ENCODE peak calls at places on chromosomes 5 and 9, in seven cellular contexts. F is mesendoderm, S is heart right ventricle, T is A549, V is left ventricle myocardium inferior, H is adrenal gland, G is right lobe of liver. W is an unnamed sample.
A peak's percentile ranks its signal among the peaks of the same experiment; 100 is the strongest.

GRCh38 chr9:85600675-85601263 is 141.0 kb downstream of the AGTPBP1 start:
- DNase-seq in F (peak; percentile 90), S (no peak), T (no peak), V (peak; percentile 17), H (no peak), G (no peak), W (peak; percentile 20)

GRCh38 chr5:125281662-125282061 is 535.2 kb upstream of the ZNF608 start:
- DNase-seq in F (no peak), S (no peak), T (no peak), V (no peak), H (no peak), G (no peak), W (no peak)

GRCh38 chr5:94017579-94017978 is 276.2 kb upstream of the POU5F2 start:
- DNase-seq in F (no peak), S (no peak), T (no peak), V (no peak), H (no peak), G (no peak), W (no peak)

GRCh38 chr5:53037141-53037859 is 48.1 kb downstream of the ITGA2 start:
- DNase-seq in F (no peak), S (no peak), T (peak; percentile 40), V (no peak), H (no peak), G (no peak), W (no peak)

GRCh38 chr9:129379181-129379836 is 201.2 kb upstream of the IER5L start:
- DNase-seq in F (no peak), S (no peak), T (no peak), V (no peak), H (no peak), G (no peak), W (no peak)

GRCh38 chr5:141657937-141658545 is 6.8 kb upstream of the FCHSD1 start:
- DNase-seq in F (no peak), S (no peak), T (peak; percentile 63), V (no peak), H (peak; percentile 64), G (no peak), W (no peak)

GRCh38 chr9:10700266-10700665 is 87.5 kb upstream of the PTPRD start:
- DNase-seq in F (no peak), S (no peak), T (no peak), V (no peak), H (no peak), G (no peak), W (no peak)

GRCh38 chr9:120319452-120319851 is 260.5 kb downstream of the CDK5RAP2 start:
- DNase-seq in F (no peak), S (no peak), T (no peak), V (no peak), H (no peak), G (no peak), W (no peak)

GRCh38 chr5:10288600-10289213 is 19.0 kb downstream of the CMBL start:
- DNase-seq in F (no peak), S (peak; percentile 48), T (no peak), V (peak; percentile 74), H (peak; percentile 91), G (peak; percentile 92), W (peak; percentile 81)

GRCh38 chr9:115691686-115692085 is 461.9 kb upstream of the PAPPA start:
- DNase-seq in F (peak; percentile 16), S (no peak), T (no peak), V (no peak), H (no peak), G (no peak), W (no peak)

GRCh38 chr9:132163457-132163875 is 1.6 kb downstream of the NTNG2 start:
- DNase-seq in F (peak; percentile 27), S (no peak), T (no peak), V (no peak), H (no peak), G (no peak), W (no peak)

GRCh38 chr9:132163876-132164603 is 2.2 kb downstream of the NTNG2 start:
- DNase-seq in F (peak; percentile 19), S (no peak), T (no peak), V (no peak), H (no peak), G (no peak), W (no peak)

GRCh38 chr9:132166599-132166998 is 4.7 kb downstream of the NTNG2 start:
- DNase-seq in F (peak; percentile 77), S (no peak), T (peak; percentile 41), V (no peak), H (no peak), G (no peak), W (no peak)

GRCh38 chr9:132162764-132163456 is 1.1 kb downstream of the NTNG2 start:
- DNase-seq in F (no peak), S (no peak), T (no peak), V (no peak), H (no peak), G (no peak), W (peak; percentile 69)

GRCh38 chr9:132164604-132165362 is 2.9 kb downstream of the NTNG2 start:
- DNase-seq in F (no peak), S (peak; percentile 53), T (no peak), V (no peak), H (peak; percentile 85), G (no peak), W (peak; percentile 68)
- H3K4me3 ChIP-seq in F (no peak overlapping the region), S (no peak overlapping the region), T (no peak overlapping the region), V (peak overlapping the region; percentile 74), H (no peak overlapping the region), G (no peak overlapping the region), W (no peak overlapping the region)

GRCh38 chr9:126661521-126662251 is 48.0 kb downstream of the LMX1B start:
- DNase-seq in F (peak; percentile 96), S (no peak), T (no peak), V (no peak), H (no peak), G (no peak), W (no peak)

GRCh38 chr9:126663661-126664072 is 49.9 kb downstream of the LMX1B start:
- DNase-seq in F (no peak), S (peak; percentile 63), T (no peak), V (peak; percentile 41), H (no peak), G (no peak), W (peak; percentile 69)

GRCh38 chr9:126658201-126658600 is 44.5 kb downstream of the LMX1B start:
- DNase-seq in F (no peak), S (no peak), T (no peak), V (no peak), H (no peak), G (no peak), W (no peak)

GRCh38 chr9:126661122-126661520 is 47.4 kb downstream of the LMX1B start:
- DNase-seq in F (no peak), S (no peak), T (no peak), V (no peak), H (no peak), G (no peak), W (no peak)

GRCh38 chr9:126658964-126659555 is 45.3 kb downstream of the LMX1B start:
- DNase-seq in F (no peak), S (no peak), T (no peak), V (no peak), H (no peak), G (no peak), W (peak; percentile 36)
- H3K27ac ChIP-seq in F (no peak overlapping the region), S (no peak overlapping the region), T (no peak overlapping the region), V (no peak overlapping the region), H (no peak overlapping the region), G (no peak overlapping the region), W (no peak overlapping the region)

GRCh38 chr5:146339715-146340259 is 1.1 kb downstream of the POU4F3 start:
- DNase-seq in F (peak; percentile 22), S (no peak), T (no peak), V (no peak), H (no peak), G (no peak), W (no peak)
- H3K4me3 ChIP-seq in F (no peak overlapping the region), S (no peak overlapping the region), T (no peak overlapping the region), V (peak overlapping the region; percentile 25), H (no peak overlapping the region), G (no peak overlapping the region), W (no peak overlapping the region)

GRCh38 chr5:106258591-106259125 is 1412.1 kb downstream of the EFNA5 start:
- DNase-seq in F (peak; percentile 51), S (no peak), T (peak; percentile 2), V (no peak), H (no peak), G (no peak), W (no peak)

GRCh38 chr5:106254784-106255183 is 1416.0 kb downstream of the EFNA5 start:
- DNase-seq in F (peak; percentile 31), S (no peak), T (no peak), V (no peak), H (no peak), G (no peak), W (no peak)
- H3K27ac ChIP-seq in F (no peak overlapping the region), S (no peak overlapping the region), T (no peak overlapping the region), V (no peak overlapping the region), H (no peak overlapping the region), G (no peak overlapping the region), W (no peak overlapping the region)

GRCh38 chr5:150446583-150446982 is 3.0 kb downstream of the RPS14 start:
- DNase-seq in F (no peak), S (no peak), T (no peak), V (no peak), H (no peak), G (no peak), W (no peak)

GRCh38 chr5:150448353-150448752 is 1.2 kb downstream of the RPS14 start:
- DNase-seq in F (peak; percentile 51), S (no peak), T (no peak), V (no peak), H (no peak), G (no peak), W (no peak)

GRCh38 chr5:150446103-150446502 is 3.4 kb downstream of the RPS14 start:
- DNase-seq in F (no peak), S (no peak), T (no peak), V (no peak), H (no peak), G (no peak), W (no peak)

GRCh38 chr5:150448960-150449490 is 514 bp downstream of the RPS14 start:
- DNase-seq in F (no peak), S (no peak), T (no peak), V (no peak), H (no peak), G (no peak), W (no peak)

GRCh38 chr5:150447188-150447587 is 2.4 kb downstream of the RPS14 start:
- DNase-seq in F (no peak), S (no peak), T (no peak), V (no peak), H (no peak), G (no peak), W (no peak)
- H3K4me3 ChIP-seq in F (no peak overlapping the region), S (no peak overlapping the region), T (peak overlapping the region; percentile 78), V (no peak overlapping the region), H (no peak overlapping the region), G (no peak overlapping the region), W (no peak overlapping the region)